ENCODE peak calls at places on chromosomes 5 and 9, in four cellular contexts. One of them, this sample, is unnamed.
A peak's percentile ranks its signal among the peaks of the same experiment; 100 is the strongest.

GRCh38 chr5:131792900-131793299 is 3.9 kb downstream of the FNIP1 start:
- DNase-seq in GM23338: no peak
- DNase-seq in CD8-positive, alpha-beta T cell: no peak
- DNase-seq in heart left ventricle: no peak
- DNase-seq in this sample: no peak

GRCh38 chr9:37430841-37431597 is 8.5 kb downstream of the GRHPR start:
- DNase-seq in GM23338: peak; percentile 61
- DNase-seq in heart left ventricle: no peak
- DNase-seq in CD8-positive, alpha-beta T cell: no peak
- DNase-seq in this sample: peak; percentile 55

GRCh38 chr5:68550031-68550430 is 334.5 kb downstream of the PIK3R1 start:
- DNase-seq in heart left ventricle: no peak
- DNase-seq in CD8-positive, alpha-beta T cell: no peak
- DNase-seq in GM23338: no peak
- DNase-seq in this sample: no peak

GRCh38 chr9:113912816-113913215 is 36.7 kb downstream of the ZNF618 start:
- DNase-seq in CD8-positive, alpha-beta T cell: no peak
- DNase-seq in GM23338: no peak
- DNase-seq in heart left ventricle: no peak
- DNase-seq in this sample: no peak

GRCh38 chr9:117491491-117491890 is 76.6 kb upstream of the ASTN2 start:
- DNase-seq in heart left ventricle: no peak
- DNase-seq in CD8-positive, alpha-beta T cell: no peak
- DNase-seq in GM23338: no peak
- DNase-seq in this sample: peak; percentile 66

GRCh38 chr9:79256691-79257213 is 315.0 kb upstream of the TLE4 start:
- DNase-seq in heart left ventricle: no peak
- DNase-seq in CD8-positive, alpha-beta T cell: no peak
- DNase-seq in GM23338: peak; percentile 26
- DNase-seq in this sample: peak; percentile 0

GRCh38 chr5:56200856-56201638 is 32.1 kb downstream of the ANKRD55 start:
- DNase-seq in CD8-positive, alpha-beta T cell: peak; percentile 35
- DNase-seq in GM23338: peak; percentile 85
- DNase-seq in heart left ventricle: peak; percentile 53
- DNase-seq in this sample: peak; percentile 84

GRCh38 chr9:13717356-13718057 is 438.0 kb upstream of the MPDZ start:
- DNase-seq in CD8-positive, alpha-beta T cell: no peak
- DNase-seq in GM23338: no peak
- DNase-seq in heart left ventricle: no peak
- DNase-seq in this sample: no peak

GRCh38 chr9:86491634-86492266 is 137.5 kb upstream of the TUT7 start:
- DNase-seq in GM23338: no peak
- DNase-seq in CD8-positive, alpha-beta T cell: no peak
- DNase-seq in heart left ventricle: no peak
- DNase-seq in this sample: no peak

GRCh38 chr5:126395198-126395597 is 28.0 kb upstream of the GRAMD2B start:
- DNase-seq in GM23338: peak; percentile 23
- DNase-seq in heart left ventricle: no peak
- DNase-seq in CD8-positive, alpha-beta T cell: no peak
- DNase-seq in this sample: no peak

GRCh38 chr5:131305906-131306305 is 42.1 kb downstream of the CDC42SE2 start:
- DNase-seq in CD8-positive, alpha-beta T cell: no peak
- DNase-seq in heart left ventricle: no peak
- DNase-seq in GM23338: no peak
- DNase-seq in this sample: no peak

GRCh38 chr5:73218552-73219171 is 45.7 kb downstream of the TMEM174 start:
- DNase-seq in heart left ventricle: no peak
- DNase-seq in CD8-positive, alpha-beta T cell: no peak
- DNase-seq in GM23338: peak; percentile 69
- DNase-seq in this sample: no peak

GRCh38 chr9:90933468-90933867 is 131.8 kb downstream of the SYK start:
- DNase-seq in CD8-positive, alpha-beta T cell: no peak
- DNase-seq in heart left ventricle: no peak
- DNase-seq in GM23338: no peak
- DNase-seq in this sample: no peak
- H3K4me3 ChIP-seq in CD8-positive, alpha-beta T cell: no peak overlapping the region
- H3K4me3 ChIP-seq in heart left ventricle: no peak overlapping the region
- H3K4me3 ChIP-seq in GM23338: no peak overlapping the region
- H3K4me3 ChIP-seq in this sample: no peak overlapping the region

DNA sequence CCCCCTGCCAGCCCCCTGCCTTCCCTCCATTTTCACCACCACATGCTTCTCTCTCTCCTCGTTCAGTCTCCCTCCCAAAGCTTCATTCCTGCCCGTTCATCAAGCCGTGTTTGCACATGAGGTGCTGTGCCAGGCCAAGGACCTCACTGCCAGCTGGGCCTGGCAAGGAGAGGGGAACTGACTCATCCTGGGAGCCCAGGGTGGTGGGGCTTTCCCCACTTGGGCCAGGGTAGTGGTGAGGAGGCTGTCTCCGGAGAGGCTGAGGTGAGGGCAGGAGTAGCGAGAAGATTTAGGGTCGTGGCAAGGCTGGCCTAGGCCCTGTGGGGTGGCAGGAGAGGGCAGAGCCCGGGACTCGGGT is 30.4 kb upstream of the NOTCH1 start:
- DNase-seq in CD8-positive, alpha-beta T cell: no peak
- DNase-seq in heart left ventricle: peak; percentile 74
- DNase-seq in GM23338: no peak
- DNase-seq in this sample: no peak
- H3K4me1 ChIP-seq in CD8-positive, alpha-beta T cell: peaks cover 6% of the 10 kb centered on the region
- H3K4me1 ChIP-seq in heart left ventricle: peaks cover 39% of the 10 kb centered on the region
- H3K4me1 ChIP-seq in GM23338: peaks cover 34% of the 10 kb centered on the region
- H3K4me1 ChIP-seq in this sample: peaks cover 28% of the 10 kb centered on the region

GRCh38 chr5:137055271-137055872 is 443.8 kb downstream of the SPOCK1 start:
- DNase-seq in heart left ventricle: no peak
- DNase-seq in CD8-positive, alpha-beta T cell: no peak
- DNase-seq in GM23338: no peak
- DNase-seq in this sample: no peak
- H3K4me3 ChIP-seq in heart left ventricle: no peak overlapping the region
- H3K4me3 ChIP-seq in CD8-positive, alpha-beta T cell: no peak overlapping the region
- H3K4me3 ChIP-seq in GM23338: no peak overlapping the region
- H3K4me3 ChIP-seq in this sample: no peak overlapping the region

GRCh38 chr5:43106290-43106638 is 14.4 kb upstream of the ZNF131 start:
- DNase-seq in CD8-positive, alpha-beta T cell: no peak
- DNase-seq in GM23338: no peak
- DNase-seq in heart left ventricle: no peak
- DNase-seq in this sample: no peak
- H3K4me1 ChIP-seq in CD8-positive, alpha-beta T cell: peaks cover 33% of the 10 kb centered on the region
- H3K4me1 ChIP-seq in GM23338: no peaks in the 10 kb centered on the region
- H3K4me1 ChIP-seq in heart left ventricle: peaks cover 10% of the 10 kb centered on the region
- H3K4me1 ChIP-seq in this sample: peaks cover 10% of the 10 kb centered on the region

GRCh38 chr9:98045234-98046160 is 11.0 kb upstream of the NANS start:
- DNase-seq in GM23338: no peak
- DNase-seq in CD8-positive, alpha-beta T cell: no peak
- DNase-seq in heart left ventricle: no peak
- DNase-seq in this sample: no peak
- H3K4me3 ChIP-seq in GM23338: no peak overlapping the region
- H3K4me3 ChIP-seq in CD8-positive, alpha-beta T cell: peak overlapping the region; percentile 55
- H3K4me3 ChIP-seq in heart left ventricle: peak overlapping the region; percentile 14
- H3K4me3 ChIP-seq in this sample: no peak overlapping the region